ENCODE peak calls at places on chromosomes 6 and 20, in four cellular contexts. T, Z, Q and A are unnamed samples.

GRCh38 chr6:159766923-159767322 is 5.1 kb downstream of the ACAT2 start:
- DNase-seq in Q (no peak), T (no peak), Z (no peak), A (no peak)

GRCh38 chr20:64146936-64147451 is 17.3 kb upstream of the MYT1 start:
- DNase-seq in T (no peak), Z (no peak), Q (no peak), A (no peak)

GRCh38 chr20:9508696-9509178 is 5.7 kb upstream of the LAMP5 start:
- DNase-seq in Q (no peak), Z (no peak), T (no peak), A (no peak)

GRCh38 chr6:12536416-12536815 is 180.2 kb upstream of the PHACTR1 start:
- DNase-seq in Z (no peak), T (no peak), Q (no peak), A (no peak)

GRCh38 chr20:48777005-48777404 is 50.8 kb downstream of the PREX1 start:
- DNase-seq in Z (no peak), T (no peak), Q (no peak), A (no peak)

GRCh38 chr6:42702200-42702599 is 20.2 kb downstream of the PRPH2 start:
- DNase-seq in Q (peak; percentile 55), T (no peak), Z (no peak), A (peak; percentile 41)

GRCh38 chr20:20466341-20466879 is 98.5 kb downstream of the INSM1 start:
- DNase-seq in T (no peak), Z (peak; percentile 41), Q (peak; percentile 72), A (peak; percentile 95)

GRCh38 chr6:80742481-80742880 is 636.0 kb downstream of the BCKDHB start:
- DNase-seq in T (no peak), Z (no peak), Q (peak; percentile 14), A (peak; percentile 74)

GRCh38 chr20:10954137-10954840 is 280.5 kb upstream of the JAG1 start:
- DNase-seq in Z (no peak), Q (no peak), T (no peak), A (no peak)

GRCh38 chr6:6588924-6589696 is 590 bp downstream of the LY86 start:
- DNase-seq in Q (no peak), T (no peak), Z (no peak), A (no peak)

GRCh38 chr6:149176971-149177667 is 140.4 kb upstream of the TAB2 start:
- DNase-seq in T (no peak), Q (no peak), Z (no peak), A (no peak)

GRCh38 chr20:12874933-12875332 is 133.8 kb upstream of the SPTLC3 start:
- DNase-seq in Z (no peak), T (no peak), Q (no peak), A (no peak)

GRCh38 chr6:29875257-29875656 is 47.6 kb downstream of the HLA-G start:
- DNase-seq in Z (no peak), Q (no peak), T (no peak), A (no peak)

GRCh38 chr6:123117145-123117908 is 121.3 kb downstream of the CLVS2 start:
- DNase-seq in Z (no peak), Q (no peak), T (no peak), A (no peak)

GRCh38 chr6:146592451-146592850 is 6.3 kb upstream of the ADGB start:
- DNase-seq in T (no peak), Z (no peak), Q (no peak), A (no peak)

GRCh38 chr6:168007592-168008338 is 10.3 kb downstream of the KIF25 start:
- DNase-seq in Q (peak; percentile 94), Z (peak; percentile 98), T (no peak), A (peak; percentile 100)

GRCh38 chr6:21005816-21006553 is 471.7 kb downstream of the CDKAL1 start:
- DNase-seq in Q (peak; percentile 91), T (no peak), Z (peak; percentile 60), A (peak; percentile 81)

GRCh38 chr20:47675190-47676142 is 109.8 kb downstream of the SULF2 start:
- DNase-seq in Q (no peak), T (no peak), Z (no peak), A (no peak)

GRCh38 chr20:37871751-37872150 is 31.2 kb upstream of the VSTM2L start:
- DNase-seq in Q (no peak), Z (no peak), T (no peak), A (no peak)

GRCh38 chr6:30926644-30927043 is 5.3 kb downstream of the SFTA2 start:
- DNase-seq in T (peak; percentile 42), Q (no peak), Z (no peak), A (peak; percentile 61)

GRCh38 chr20:15759546-15760216 is 813.6 kb downstream of the KIF16B start:
- DNase-seq in Z (no peak), Q (peak; percentile 21), T (no peak), A (no peak)

GRCh38 chr6:20661721-20662120 is 127.5 kb downstream of the CDKAL1 start:
- DNase-seq in T (no peak), Q (no peak), Z (no peak), A (peak; percentile 63)

GRCh38 chr6:28838289-28838633 is 85.5 kb downstream of the TRIM27 start:
- DNase-seq in Z (no peak), Q (peak; percentile 45), T (peak; percentile 67), A (peak; percentile 82)

GRCh38 chr20:8512003-8512402 is 379.9 kb downstream of the PLCB1 start:
- DNase-seq in T (no peak), Q (no peak), Z (no peak), A (no peak)

GRCh38 chr6:40585661-40586269 is 1.4 kb downstream of the LRFN2 start:
- DNase-seq in Q (no peak), Z (no peak), T (no peak), A (no peak)

GRCh38 chr6:55694148-55694547 is 115.2 kb upstream of the HMGCLL1 start:
- DNase-seq in T (no peak), Z (no peak), Q (peak; percentile 20), A (peak; percentile 74)

GRCh38 chr20:63082308-63082938 is 75.7 kb upstream of the BHLHE23 start:
- DNase-seq in Z (no peak), Q (no peak), T (no peak), A (peak; percentile 30)

GRCh38 chr20:43724383-43724782 is 2.4 kb downstream of the GTSF1L start:
- DNase-seq in Z (no peak), T (no peak), Q (no peak), A (no peak)

GRCh38 chr6:149446791-149447376 is 37.9 kb downstream of the ZC3H12D start:
- DNase-seq in Z (no peak), Q (no peak), T (no peak), A (no peak)

GRCh38 chr6:75855047-75855446 is 106.0 kb downstream of the MYO6 start:
- DNase-seq in T (peak; percentile 46), Q (peak; percentile 29), Z (peak; percentile 12), A (peak; percentile 85)

GRCh38 chr6:41774841-41775240 is 4.9 kb downstream of the FRS3 start:
- DNase-seq in Z (peak; percentile 29), Q (peak; percentile 28), T (no peak), A (no peak)

GRCh38 chr6:56528412-56528841 is 114.3 kb downstream of the DST start:
- DNase-seq in T (no peak), Z (peak; percentile 95), Q (peak; percentile 91), A (peak; percentile 67)

GRCh38 chr6:125262026-125263013 is 39.4 kb downstream of the HDDC2 start:
- DNase-seq in Q (peak; percentile 16), T (no peak), Z (peak; percentile 82), A (peak; percentile 58)

GRCh38 chr20:19022791-19023448 is 189.5 kb upstream of the SLC24A3 start:
- DNase-seq in Q (no peak), Z (no peak), T (no peak), A (no peak)

GRCh38 chr6:96675617-96676016 is 112.7 kb downstream of the FHL5 start:
- DNase-seq in Q (no peak), Z (no peak), T (no peak), A (no peak)

GRCh38 chr6:31597006-31597405 is 4.2 kb upstream of the NCR3 start:
- DNase-seq in T (no peak), Z (no peak), Q (no peak), A (peak; percentile 48)

GRCh38 chr6:139829557-139829956 is 455.1 kb upstream of the CITED2 start:
- DNase-seq in Q (no peak), T (no peak), Z (no peak), A (no peak)

DNA sequence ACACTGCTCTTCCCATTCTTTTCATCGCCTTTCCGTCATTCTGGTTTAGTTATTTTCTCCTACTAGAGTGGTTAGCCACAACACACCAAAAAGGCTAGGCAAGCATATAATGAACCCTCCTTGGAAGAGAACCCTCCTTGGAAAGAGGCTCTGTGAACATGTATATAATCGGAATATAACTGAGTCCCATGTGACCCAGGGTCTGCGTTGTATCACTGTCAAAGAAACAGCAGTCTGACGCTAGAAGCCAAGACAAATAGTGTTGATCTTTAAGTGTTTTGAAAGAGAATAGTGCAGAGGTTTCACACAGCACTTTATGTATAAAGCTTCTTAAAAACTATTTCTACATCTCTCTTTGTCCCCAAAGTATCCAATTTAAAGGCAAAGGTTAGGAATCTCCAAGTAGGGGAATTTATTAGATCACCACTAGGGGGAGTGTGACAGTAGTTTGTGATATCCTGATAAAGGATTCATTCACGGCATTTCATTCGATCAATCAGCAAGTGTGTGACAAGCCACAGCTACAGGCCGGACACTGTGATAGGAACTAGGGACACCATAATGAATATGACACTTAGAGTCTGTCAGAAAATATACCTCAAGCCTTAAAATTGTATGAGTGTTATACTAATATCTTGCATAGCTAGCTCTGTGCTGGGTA is 395.3 kb downstream of the CD109 start:
- DNase-seq in Q (peak; percentile 25), Z (no peak), T (no peak), A (peak; percentile 54)
- TF ChIP-seq CTCF in Q (peak; percentile 46), Z (peak; percentile 45), T (peak; percentile 73), A (peak; percentile 64)

DNA sequence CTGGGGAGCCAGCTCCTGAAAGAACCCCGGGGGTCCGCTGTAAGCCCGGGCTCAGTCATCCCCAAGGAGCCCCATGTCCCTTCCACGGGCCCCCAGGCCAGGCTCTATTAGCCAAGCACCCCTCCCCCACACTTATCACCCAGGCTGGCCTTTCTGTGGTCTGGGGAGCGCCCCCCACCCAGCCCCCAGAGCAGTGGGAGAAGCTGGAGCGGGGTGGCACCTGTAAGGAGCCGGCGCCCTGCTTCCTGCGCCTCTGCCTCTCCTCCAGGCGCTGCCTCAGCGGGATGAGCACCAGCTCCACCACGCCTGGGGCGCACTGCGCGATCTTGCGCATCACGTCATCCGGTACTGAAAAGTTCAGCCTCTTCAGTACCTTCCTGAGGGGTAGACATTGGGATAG is 2.3 kb downstream of the SPEF1 start:
- DNase-seq in Z (no peak), T (no peak), Q (no peak), A (no peak)
- H3K4me3 ChIP-seq in Z (no peak overlapping the region), T (no peak overlapping the region), Q (no peak overlapping the region), A (no peak overlapping the region)

DNA sequence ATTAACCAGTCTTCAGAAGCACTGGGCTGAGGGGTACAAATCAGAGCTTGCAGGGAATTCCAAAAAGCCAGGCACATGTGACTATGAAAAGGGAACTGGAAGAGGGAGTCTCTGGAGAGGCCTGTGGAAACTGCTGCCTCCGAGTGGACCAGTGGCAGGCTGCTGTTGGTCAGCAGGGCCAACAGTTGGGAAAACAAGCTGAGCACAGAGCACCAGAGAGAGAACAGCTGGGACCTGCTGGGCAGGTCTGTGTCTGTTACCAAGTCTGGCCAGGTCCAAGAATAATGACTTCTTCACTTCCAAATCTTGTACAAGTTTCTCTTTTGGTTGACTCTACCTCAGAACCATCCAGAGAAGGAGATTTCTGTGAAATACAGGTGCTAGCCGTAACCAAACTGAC is 81.4 kb downstream of the LIN28B start:
- DNase-seq in Q (no peak), Z (no peak), T (no peak), A (no peak)
- TF ChIP-seq CTCF in Q (no peak), Z (no peak), T (no peak), A (no peak)

GRCh38 chr20:32479012-32479411 is 106.1 kb downstream of the NOL4L start:
- DNase-seq in Q (no peak), T (no peak), Z (no peak), A (no peak)
- H3K4me3 ChIP-seq in Q (no peak overlapping the region), T (no peak overlapping the region), Z (no peak overlapping the region), A (no peak overlapping the region)